ENCODE peak calls at places on chromosomes 7 and 10, in nine cellular contexts. V, D, W, M, O, N, T, K and J are unnamed samples.

GRCh38 chr10:11874568-11875182 is 51.5 kb downstream of the PROSER2 start:
- DNase-seq in V (no peak), D (no peak), W (no peak), M (peak; percentile 76), O (peak; percentile 63), N (peak; percentile 74), T (no peak), K (peak; percentile 67), J (peak; percentile 74)

GRCh38 chr10:69214666-69215131 is 5.4 kb upstream of the HKDC1 start:
- DNase-seq in V (no peak), D (no peak), W (no peak), M (no peak), O (no peak), N (no peak), T (no peak), K (no peak), J (no peak)

GRCh38 chr7:101678713-101679112 is 49.6 kb upstream of the MYL10 start:
- DNase-seq in V (no peak), D (peak; percentile 58), W (peak; percentile 42), M (no peak), O (no peak), N (no peak), T (no peak), K (no peak), J (peak; percentile 52)

GRCh38 chr7:35630573-35630972 is 64.4 kb downstream of the HERPUD2 start:
- DNase-seq in V (peak; percentile 42), D (peak; percentile 47), W (no peak), M (no peak), O (no peak), N (no peak), T (no peak), K (no peak), J (peak; percentile 31)

GRCh38 chr10:103763374-103764202 is 91.8 kb downstream of the SH3PXD2A start:
- DNase-seq in V (peak; percentile 77), D (no peak), W (no peak), M (no peak), O (no peak), N (no peak), T (peak; percentile 71), K (no peak), J (no peak)

GRCh38 chr7:130293521-130293920 is 560 bp downstream of the CPA4 start:
- DNase-seq in V (no peak), D (no peak), W (no peak), M (no peak), O (no peak), N (no peak), T (no peak), K (no peak), J (no peak)

GRCh38 chr10:110667620-110668343 is 23.6 kb downstream of the RBM20 start:
- DNase-seq in V (no peak), D (no peak), W (no peak), M (no peak), O (peak; percentile 46), N (no peak), T (no peak), K (no peak), J (peak; percentile 45)

GRCh38 chr7:151601521-151602305 is 82.0 kb upstream of the RHEB start:
- DNase-seq in V (no peak), D (no peak), W (no peak), M (peak; percentile 33), O (no peak), N (no peak), T (no peak), K (no peak), J (no peak)

GRCh38 chr10:100999742-101000601 is at the start of gene LZTS2:
- DNase-seq in V (no peak), D (no peak), W (no peak), M (no peak), O (no peak), N (peak; percentile 41), T (no peak), K (no peak), J (peak; percentile 33)

GRCh38 chr10:23358357-23358756 is 13.8 kb upstream of the C10orf67 start:
- DNase-seq in V (no peak), D (no peak), W (no peak), M (no peak), O (peak; percentile 23), N (no peak), T (no peak), K (no peak), J (no peak)

GRCh38 chr7:70271617-70272081 is 673.4 kb downstream of the AUTS2 start:
- DNase-seq in V (no peak), D (peak; percentile 29), W (peak; percentile 13), M (no peak), O (no peak), N (no peak), T (no peak), K (no peak), J (peak; percentile 59)

GRCh38 chr7:51321961-51322515 is 5.4 kb upstream of the COBL start:
- DNase-seq in V (no peak), D (no peak), W (no peak), M (no peak), O (no peak), N (no peak), T (no peak), K (no peak), J (no peak)

GRCh38 chr7:20365486-20365885 is 34.8 kb downstream of the ITGB8 start:
- DNase-seq in V (no peak), D (no peak), W (no peak), M (no peak), O (no peak), N (no peak), T (no peak), K (no peak), J (no peak)

GRCh38 chr10:121302541-121303180 is 295.6 kb downstream of the FGFR2 start:
- DNase-seq in V (peak; percentile 5), D (no peak), W (no peak), M (no peak), O (no peak), N (no peak), T (no peak), K (no peak), J (no peak)

GRCh38 chr7:12716134-12716667 is 28.8 kb downstream of the ARL4A start:
- DNase-seq in V (no peak), D (no peak), W (no peak), M (no peak), O (no peak), N (no peak), T (no peak), K (no peak), J (no peak)

GRCh38 chr10:96690755-96691730 is 29.3 kb downstream of the PIK3AP1 start:
- DNase-seq in V (no peak), D (no peak), W (no peak), M (no peak), O (no peak), N (no peak), T (no peak), K (no peak), J (peak; percentile 74)

GRCh38 chr7:24882989-24883631 is 96.9 kb downstream of the OSBPL3 start:
- DNase-seq in V (peak; percentile 24), D (peak; percentile 89), W (peak; percentile 42), M (no peak), O (no peak), N (no peak), T (no peak), K (peak; percentile 32), J (no peak)

GRCh38 chr7:77887567-77887966 is 89.0 kb downstream of the PHTF2 start:
- DNase-seq in V (no peak), D (peak; percentile 92), W (peak; percentile 75), M (no peak), O (no peak), N (no peak), T (no peak), K (no peak), J (peak; percentile 40)